ENCODE peak calls at places on chromosomes 11 and 22, in four cellular contexts. N is AG04449, R is MM.1S, X is kidney. A is an unnamed sample.

GRCh38 chr11:16297332-16297731 is 59.0 kb downstream of the SOX6 start:
- DNase-seq in N (no peak), X (no peak), R (no peak), A (no peak)

GRCh38 chr11:66420671-66421476 is at the start of gene NPAS4:
- DNase-seq in X (peak), N (no peak), R (no peak), A (no peak)

GRCh38 chr11:18608373-18608772 is 8.8 kb downstream of the MISFA start:
- DNase-seq in N (no peak), R (no peak), X (no peak), A (no peak)

GRCh38 chr22:45120440-45120839 is 43.3 kb upstream of the NUP50 start:
- DNase-seq in R (no peak), N (no peak), X (no peak), A (no peak)

GRCh38 chr11:113198907-113199660 is 115.3 kb upstream of the TTC12 start:
- DNase-seq in R (no peak), X (no peak), N (no peak), A (no peak)

GRCh38 chr11:69655479-69656394 is 14.8 kb downstream of the CCND1 start:
- DNase-seq in X (peak), R (no peak), N (no peak), A (peak)

GRCh38 chr11:92480519-92480918 is 255.9 kb downstream of the FAT3 start:
- DNase-seq in X (no peak), N (no peak), R (no peak), A (no peak)

GRCh38 chr22:22141771-22142591 is 102.6 kb upstream of the VPREB1 start:
- DNase-seq in N (no peak), R (no peak), X (no peak), A (no peak)

GRCh38 chr11:72758304-72758689 is 6.1 kb upstream of the ARAP1 start:
- DNase-seq in N (no peak), R (no peak), X (peak), A (no peak)

DNA sequence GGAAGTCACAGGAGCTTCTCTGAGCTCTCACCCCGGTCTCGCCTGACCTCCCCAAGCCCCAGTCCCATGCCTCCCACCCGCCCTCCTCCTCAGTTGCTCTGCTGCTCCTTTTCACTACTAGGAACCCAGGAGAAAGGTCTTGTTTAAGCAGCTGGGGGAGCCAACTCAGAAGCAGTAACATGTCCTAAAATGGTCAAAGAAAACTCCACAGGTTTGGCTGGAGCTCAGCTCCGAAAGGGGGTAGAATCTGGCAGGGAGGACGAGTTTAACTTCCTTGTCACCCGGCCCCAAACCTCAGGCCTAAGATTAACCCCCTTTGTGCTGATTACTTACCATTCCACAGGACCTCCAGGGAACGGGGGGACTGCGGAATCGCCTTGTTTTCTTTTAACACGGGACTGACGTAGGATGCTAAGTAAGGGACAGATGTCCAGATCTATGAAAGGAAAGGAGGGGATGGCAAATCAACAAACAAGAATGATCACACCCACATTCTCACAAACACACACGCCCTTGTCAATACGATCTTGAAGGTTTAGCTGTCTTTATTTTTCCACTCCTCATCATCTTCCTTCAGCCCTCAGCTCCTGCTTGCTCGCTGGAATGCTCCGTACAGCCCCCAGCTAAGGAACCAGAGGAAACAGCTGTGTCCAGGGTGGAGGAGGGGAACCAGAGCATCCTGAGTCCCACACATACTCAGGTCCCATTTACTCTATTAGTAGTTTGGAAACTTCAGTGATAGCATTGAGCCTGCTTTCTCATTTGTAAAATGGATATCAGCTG is 13.5 kb downstream of the PCSK7 start:
- DNase-seq in X (peak), R (no peak), N (no peak), A (no peak)
- TF ChIP-seq CTCF in X (no peak), R (no peak), N (no peak), A (no peak)

DNA sequence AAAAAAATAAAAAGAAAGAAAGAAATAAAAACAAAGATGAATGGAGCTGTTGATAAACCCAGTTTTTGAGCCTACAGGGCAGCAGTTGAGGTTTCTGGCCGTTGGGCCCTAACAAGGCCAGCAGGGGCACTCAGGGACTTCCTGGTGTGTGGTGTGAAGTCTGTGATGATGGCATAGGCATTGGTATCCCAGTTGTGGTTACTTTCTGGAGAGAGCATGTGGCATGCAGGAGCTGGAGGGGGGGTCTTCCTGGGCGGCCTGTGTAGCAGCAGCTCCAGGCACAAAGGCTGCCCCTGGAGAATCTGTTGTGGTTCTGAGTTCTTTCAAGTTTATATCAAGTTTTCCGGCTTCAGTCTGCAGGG is 2.0 kb upstream of the TXNRD2 start:
- DNase-seq in R (peak), X (peak), N (no peak), A (peak)
- TF ChIP-seq CTCF in R (no peak), X (no peak), N (peak), A (peak)

GRCh38 chr11:64874308-64874707 is 4.1 kb downstream of the EHD1 start:
- DNase-seq in N (no peak), X (no peak), R (no peak), A (no peak)

GRCh38 chr11:64874841-64875240 is 3.6 kb downstream of the EHD1 start:
- DNase-seq in R (no peak), X (peak), N (no peak), A (no peak)

GRCh38 chr11:64876226-64876750 is 2.1 kb downstream of the EHD1 start:
- DNase-seq in R (no peak), N (no peak), X (peak), A (no peak)

GRCh38 chr11:64876835-64877341 is 1.5 kb downstream of the EHD1 start:
- DNase-seq in X (peak), R (no peak), N (peak), A (peak)

DNA sequence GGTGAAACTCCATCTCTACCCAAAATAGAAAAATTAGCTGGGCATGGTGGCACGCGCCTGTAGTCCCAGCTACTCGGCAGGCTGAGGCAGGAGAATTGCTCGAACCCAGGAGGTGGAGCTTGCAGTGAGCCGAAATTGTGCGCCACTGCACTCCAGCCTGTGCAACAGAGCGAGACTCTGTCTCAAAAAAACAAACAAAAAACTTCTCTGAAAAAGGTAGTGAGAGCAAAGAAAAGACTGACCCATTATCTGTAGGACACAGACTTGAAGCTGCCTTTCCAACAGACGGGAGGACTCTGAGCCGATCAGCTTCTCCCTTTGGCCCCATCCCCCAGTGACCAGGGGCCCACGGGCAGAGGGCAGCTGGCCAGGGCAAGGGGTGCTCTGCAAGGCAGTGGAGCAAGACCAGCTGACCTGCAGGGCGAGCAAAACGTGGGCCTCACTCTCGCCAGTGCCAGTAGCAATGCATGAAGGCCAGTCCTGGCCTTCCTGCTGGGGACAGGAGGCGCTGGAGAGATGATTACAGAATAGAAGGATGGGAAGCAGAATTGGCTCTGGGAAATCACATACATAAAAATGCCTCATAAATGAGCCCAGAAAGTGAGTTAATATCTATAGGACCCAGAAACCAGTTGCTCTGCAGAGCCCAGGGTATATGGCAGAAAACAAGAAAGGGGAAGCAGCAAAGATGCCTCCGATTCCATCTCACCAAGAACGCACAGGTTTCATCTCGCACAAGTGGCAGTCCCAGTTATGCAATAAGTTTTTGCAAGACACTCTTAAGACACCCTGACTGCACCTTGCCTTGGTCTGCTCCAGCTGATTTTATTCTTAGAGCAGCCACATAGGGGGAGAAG is 2.8 kb downstream of the EHD1 start:
- DNase-seq in N (no peak), R (no peak), X (no peak), A (no peak)
- TF ChIP-seq CTCF in N (no peak), R (no peak), X (no peak), A (peak)

GRCh38 chr11:26443617-26444016 is 111.7 kb downstream of the ANO3 start:
- DNase-seq in R (no peak), X (no peak), N (no peak), A (no peak)
- TF ChIP-seq CTCF in R (no peak), X (no peak), N (no peak), A (no peak)

GRCh38 chr22:37982938-37983859 is 1.2 kb downstream of the SOX10 start:
- DNase-seq in N (no peak), R (no peak), X (no peak), A (no peak)
- TF ChIP-seq CTCF in N (peak), R (peak), X (no peak), A (peak)

GRCh38 chr22:17366830-17367229 is 2.4 kb upstream of the CECR2 start:
- DNase-seq in N (no peak), R (no peak), X (no peak), A (no peak)
- TF ChIP-seq CTCF in N (no peak), R (peak), X (no peak), A (peak)

DNA sequence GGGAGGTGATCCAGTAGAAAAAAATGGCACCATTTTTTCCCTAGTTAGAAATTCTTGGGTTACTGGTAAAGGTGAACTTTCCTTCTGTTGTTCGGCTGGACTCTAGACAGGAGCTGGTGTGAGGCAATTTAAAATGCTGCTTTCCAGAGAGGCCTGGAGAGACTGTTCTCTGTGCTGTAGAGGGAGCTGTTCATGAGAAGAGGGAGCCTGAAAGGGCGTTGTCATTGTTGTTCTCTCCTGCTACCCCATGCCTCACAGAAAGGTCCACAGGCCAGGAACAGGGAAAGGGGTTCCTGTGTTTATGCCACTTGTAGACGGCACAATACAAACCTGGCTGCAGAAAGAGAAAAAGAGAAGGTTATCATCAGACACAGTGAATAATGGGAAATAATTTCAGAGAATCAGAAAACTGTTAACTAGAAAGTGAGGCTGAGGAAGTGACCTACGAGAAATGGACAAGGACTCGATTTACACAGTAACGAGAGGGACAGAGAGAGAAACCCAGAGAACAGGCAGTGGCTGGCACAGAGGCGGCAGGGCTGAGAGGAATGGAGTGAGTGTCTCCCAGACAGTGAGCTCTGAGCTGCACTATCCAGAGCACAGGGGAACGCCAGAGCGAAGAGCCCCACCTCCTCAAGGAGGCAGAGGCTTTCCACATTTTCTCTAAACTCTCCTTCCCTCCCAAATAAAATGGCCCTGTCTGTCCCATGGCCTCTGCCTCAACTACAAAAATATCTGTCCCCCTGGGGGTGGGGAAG is 109.2 kb downstream of the RRM1 start:
- DNase-seq in X (no peak), R (no peak), N (no peak), A (no peak)
- TF ChIP-seq CTCF in X (no peak), R (no peak), N (no peak), A (no peak)

A was measured in chondrocyte.